ENCODE peak calls at places on chromosomes 12 and 14, in six cellular contexts. S, P, L, J, E and H are unnamed samples.
A peak's percentile ranks its signal among the peaks of the same experiment; 100 is the strongest.

GRCh38 chr14:64766430-64767151 is 62.4 kb downstream of the PLEKHG3 start:
- DNase-seq in E (peak; percentile 64), L (no peak), J (no peak), S (no peak), P (no peak), H (no peak)

GRCh38 chr14:63910593-63911363 is 58.0 kb downstream of the SYNE2 start:
- DNase-seq in J (no peak), E (no peak), P (no peak), L (no peak), S (peak; percentile 5), H (no peak)

GRCh38 chr12:14880890-14881453 is 4.7 kb downstream of the MGP start:
- DNase-seq in S (no peak), E (no peak), J (no peak), P (no peak), L (no peak), H (no peak)

GRCh38 chr12:68235576-68235975 is 10.0 kb upstream of the IL26 start:
- DNase-seq in P (no peak), L (no peak), E (no peak), S (no peak), J (no peak), H (no peak)

GRCh38 chr12:130049666-130050065 is 112.6 kb upstream of the FZD10 start:
- DNase-seq in P (no peak), S (no peak), L (peak; percentile 30), E (peak; percentile 36), J (no peak), H (no peak)

GRCh38 chr12:115543269-115543668 is 734.2 kb downstream of the MED13L start:
- DNase-seq in J (no peak), L (no peak), E (no peak), S (no peak), P (no peak), H (no peak)

GRCh38 chr14:43001729-43002128 is 1395.1 kb downstream of the LRFN5 start:
- DNase-seq in E (no peak), S (no peak), L (no peak), J (no peak), P (no peak), H (no peak)

GRCh38 chr14:73369433-73369832 is 88.9 kb downstream of the NUMB start:
- DNase-seq in S (no peak), J (no peak), E (no peak), L (no peak), P (no peak), H (no peak)

GRCh38 chr12:52125499-52125900 is 46.0 kb downstream of the SMIM41 start:
- DNase-seq in E (peak; percentile 81), S (no peak), L (no peak), J (no peak), P (no peak), H (no peak)

GRCh38 chr12:107440596-107440995 is 245.0 kb upstream of the PWP1 start:
- DNase-seq in S (no peak), P (no peak), E (no peak), L (no peak), J (no peak), H (no peak)

GRCh38 chr12:84772281-84772680 is 140.3 kb downstream of the SLC6A15 start:
- DNase-seq in P (no peak), E (no peak), L (no peak), S (no peak), J (no peak), H (no peak)